ENCODE peak calls at places on chromosome 20, in four cellular contexts. D is mesothelial cell of epicardium; J is activated CD8-positive, alpha-beta T cell treated with anti-CD3 and anti-CD28 coated beads for 36 hours; K is Peyer's patch. Q is an unnamed sample.

GRCh38 chr20:59518881-59519706 is 85.2 kb upstream of the PHACTR3 start:
- DNase-seq in J (peak), K (no peak), D (no peak), Q (peak)

GRCh38 chr20:33407251-33407650 is 5.9 kb upstream of the CDK5RAP1 start:
- DNase-seq in K (no peak), D (no peak), J (no peak), Q (no peak)

GRCh38 chr20:47734870-47735269 is 50.4 kb downstream of the SULF2 start:
- DNase-seq in J (no peak), K (no peak), D (no peak), Q (no peak)

GRCh38 chr20:48933017-48933766 is 11.7 kb downstream of the ARFGEF2 start:
- DNase-seq in K (peak), J (no peak), D (no peak), Q (no peak)

GRCh38 chr20:62120990-62121775 is 1.1 kb upstream of the LSM14B start:
- DNase-seq in J (no peak), D (no peak), K (no peak), Q (no peak)

GRCh38 chr20:53365676-53366075 is 228.0 kb downstream of the ZNF217 start:
- DNase-seq in K (no peak), D (no peak), J (no peak), Q (no peak)

GRCh38 chr20:14562976-14563375 is 225.6 kb upstream of the FLRT3 start:
- DNase-seq in D (no peak), J (no peak), K (no peak), Q (no peak)

GRCh38 chr20:41436679-41437078 is 70.1 kb upstream of the EMILIN3 start:
- DNase-seq in K (no peak), D (no peak), J (no peak), Q (no peak)

GRCh38 chr20:19251506-19251905 is 39.1 kb downstream of the SLC24A3 start:
- DNase-seq in D (no peak), J (no peak), K (no peak), Q (no peak)

GRCh38 chr20:53287357-53288042 is 306.1 kb downstream of the ZNF217 start:
- DNase-seq in D (no peak), K (no peak), J (no peak), Q (no peak)

GRCh38 chr20:41125530-41126457 is 11.5 kb upstream of the PLCG1 start:
- DNase-seq in J (no peak), D (no peak), K (no peak), Q (no peak)

GRCh38 chr20:36277546-36277945 is 28.6 kb upstream of the DLGAP4 start:
- DNase-seq in D (no peak), J (no peak), K (no peak), Q (no peak)

GRCh38 chr20:35604444-35604750 is 11.2 kb upstream of the SPAG4 start:
- DNase-seq in J (peak), D (no peak), K (no peak), Q (peak)

GRCh38 chr20:47927385-47927851 is 142.1 kb upstream of the SULF2 start:
- DNase-seq in J (no peak), K (no peak), D (no peak), Q (no peak)

GRCh38 chr20:32507998-32508774 is 76.9 kb downstream of the NOL4L start:
- DNase-seq in D (no peak), K (peak), J (peak), Q (no peak)

GRCh38 chr20:46650575-46651090 is 626 bp downstream of the SLC13A3 start:
- DNase-seq in D (no peak), K (no peak), J (no peak), Q (no peak)

GRCh38 chr20:53081916-53082863 is 110.0 kb downstream of the TSHZ2 start:
- DNase-seq in K (no peak), J (no peak), D (no peak), Q (no peak)

GRCh38 chr20:48750941-48751620 is 76.7 kb downstream of the PREX1 start:
- DNase-seq in K (no peak), J (peak), D (no peak), Q (no peak)

GRCh38 chr20:37151529-37151928 is 27.6 kb upstream of the RPN2 start:
- DNase-seq in K (no peak), J (no peak), D (no peak), Q (no peak)

GRCh38 chr20:37777556-37777955 is 83.7 kb downstream of the CTNNBL1 start:
- DNase-seq in D (no peak), J (no peak), K (no peak), Q (no peak)

GRCh38 chr20:54133434-54134427 is 40.1 kb downstream of the CYP24A1 start:
- DNase-seq in J (no peak), K (no peak), D (no peak), Q (no peak)

GRCh38 chr20:8144282-8145245 is 12.5 kb downstream of the PLCB1 start:
- DNase-seq in D (no peak), J (peak), K (no peak), Q (no peak)

GRCh38 chr20:61932199-61932592 is 133.5 kb downstream of the TAF4 start:
- DNase-seq in K (peak), J (no peak), D (peak), Q (no peak)

GRCh38 chr20:25750765-25751696 is 54.4 kb upstream of the ZNF337 start:
- DNase-seq in D (no peak), K (peak), J (peak), Q (no peak)

GRCh38 chr20:25258828-25259227 is 10.9 kb downstream of the PYGB start:
- DNase-seq in D (no peak), K (no peak), J (no peak), Q (no peak)

GRCh38 chr20:41956316-41957050 is 338.3 kb upstream of the CHD6 start:
- DNase-seq in D (no peak), J (no peak), K (no peak), Q (no peak)

GRCh38 chr20:16713056-16713455 is 16.8 kb upstream of the SNRPB2 start:
- DNase-seq in J (no peak), D (no peak), K (no peak), Q (no peak)

GRCh38 chr20:5127204-5127858 is 523 bp downstream of the CDS2 start:
- DNase-seq in J (peak), K (peak), D (peak), Q (peak)

GRCh38 chr20:37937686-37938085 is 34.8 kb downstream of the VSTM2L start:
- DNase-seq in K (no peak), D (no peak), J (no peak), Q (no peak)

DNA sequence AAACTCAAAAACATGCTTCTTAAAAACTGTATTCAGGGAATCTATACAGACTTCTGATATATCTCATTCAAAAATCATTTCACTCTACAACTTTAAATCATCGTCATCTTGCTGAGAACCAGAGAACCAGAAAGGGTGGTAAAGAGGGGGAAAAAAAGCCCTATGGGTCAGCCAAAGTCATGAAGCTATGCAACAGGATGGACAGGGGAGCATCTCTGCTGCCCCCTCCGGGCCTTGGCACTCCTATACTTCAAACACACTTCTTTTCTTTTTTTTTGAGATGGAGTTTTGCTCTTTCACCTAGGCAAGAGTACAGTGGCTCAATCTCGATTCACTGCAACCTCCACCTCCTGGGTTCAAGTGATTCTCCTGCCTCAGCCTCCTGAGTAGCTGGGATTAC is 73.5 kb upstream of the NFATC2 start:
- DNase-seq in D (no peak), J (no peak), K (no peak), Q (no peak)
- TF ChIP-seq CTCF in D (no peak), J (no peak), K (no peak), Q (no peak)

GRCh38 chr20:43462369-43463132 is 4.9 kb downstream of the SRSF6 start:
- DNase-seq in D (no peak), K (no peak), J (no peak), Q (no peak)

GRCh38 chr20:43461894-43462293 is 4.2 kb downstream of the SRSF6 start:
- DNase-seq in J (no peak), D (no peak), K (no peak), Q (no peak)

GRCh38 chr20:43459022-43459942 is 1.6 kb downstream of the SRSF6 start:
- DNase-seq in J (peak), D (no peak), K (no peak), Q (no peak)

GRCh38 chr20:43460172-43460829 is 2.6 kb downstream of the SRSF6 start:
- DNase-seq in K (no peak), J (no peak), D (no peak), Q (no peak)

DNA sequence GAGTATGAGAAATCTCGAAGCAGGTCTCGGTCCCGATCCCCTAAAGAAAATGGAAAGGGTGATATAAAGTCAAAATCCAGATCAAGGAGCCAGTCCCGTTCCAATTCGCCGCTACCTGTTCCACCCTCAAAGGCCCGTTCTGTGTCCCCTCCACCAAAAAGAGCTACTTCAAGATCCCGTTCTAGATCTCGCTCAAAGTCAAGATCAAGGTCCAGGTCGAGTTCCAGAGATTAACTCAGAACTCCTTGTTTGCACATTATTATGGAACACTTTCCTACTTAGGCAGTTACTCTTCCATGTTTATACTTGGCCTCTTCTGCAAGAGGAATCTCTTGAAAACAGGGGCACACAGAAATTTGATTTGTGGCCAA is 3.1 kb downstream of the SRSF6 start:
- DNase-seq in J (no peak), D (no peak), K (no peak), Q (no peak)
- TF ChIP-seq CTCF in J (no peak), D (no peak), K (no peak), Q (no peak)

GRCh38 chr20:11705512-11705911 is 212.2 kb upstream of the BTBD3 start:
- DNase-seq in D (no peak), K (no peak), J (no peak), Q (no peak)
- TF ChIP-seq CTCF in D (no peak), K (no peak), J (no peak), Q (no peak)

GRCh38 chr20:63216849-63217471 is 1.0 kb upstream of the YTHDF1 start:
- DNase-seq in J (no peak), D (no peak), K (no peak), Q (no peak)
- TF ChIP-seq CTCF in J (no peak), D (no peak), K (no peak), Q (no peak)

GRCh38 chr20:10225439-10226080 is 6.9 kb downstream of the SNAP25 start:
- DNase-seq in K (no peak), D (no peak), J (no peak), Q (no peak)
- TF ChIP-seq CTCF in K (no peak), D (no peak), J (no peak), Q (peak)

DNA sequence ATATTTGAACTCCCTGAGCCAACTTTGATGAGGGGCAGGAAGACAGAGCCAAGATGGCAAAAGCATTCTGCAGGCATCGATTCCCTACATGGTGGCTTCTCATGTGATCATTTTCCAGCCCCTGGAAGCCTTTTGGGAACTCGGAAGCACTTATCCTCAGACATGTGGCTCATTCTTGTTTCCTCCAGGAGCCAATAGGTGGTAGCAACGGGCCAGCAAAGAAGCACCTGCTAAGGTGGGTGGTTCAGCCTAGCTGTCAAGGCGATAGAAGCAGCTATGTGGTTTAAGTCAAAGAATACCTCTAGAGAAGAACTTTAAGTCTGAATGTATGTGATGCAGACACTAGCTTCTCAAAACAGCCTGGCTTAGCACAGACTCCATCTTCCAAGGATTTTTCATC is 64.9 kb upstream of the PAX1 start:
- DNase-seq in J (peak), D (no peak), K (no peak), Q (peak)
- TF ChIP-seq CTCF in J (no peak), D (no peak), K (no peak), Q (peak)

GRCh38 chr20:57434390-57434700 is 43.1 kb downstream of the RBM38 start:
- DNase-seq in D (no peak), K (no peak), J (peak), Q (no peak)
- TF ChIP-seq CTCF in D (no peak), K (no peak), J (peak), Q (peak)

GRCh38 chr20:1987826-1988225 is 6.0 kb downstream of the PDYN start:
- DNase-seq in K (no peak), D (no peak), J (no peak), Q (no peak)

GRCh38 chr20:1979116-1979778 is 14.6 kb downstream of the PDYN start:
- DNase-seq in D (no peak), J (no peak), K (no peak), Q (no peak)

GRCh38 chr20:1983311-1983710 is 10.5 kb downstream of the PDYN start:
- DNase-seq in J (no peak), K (no peak), D (no peak), Q (no peak)

DNA sequence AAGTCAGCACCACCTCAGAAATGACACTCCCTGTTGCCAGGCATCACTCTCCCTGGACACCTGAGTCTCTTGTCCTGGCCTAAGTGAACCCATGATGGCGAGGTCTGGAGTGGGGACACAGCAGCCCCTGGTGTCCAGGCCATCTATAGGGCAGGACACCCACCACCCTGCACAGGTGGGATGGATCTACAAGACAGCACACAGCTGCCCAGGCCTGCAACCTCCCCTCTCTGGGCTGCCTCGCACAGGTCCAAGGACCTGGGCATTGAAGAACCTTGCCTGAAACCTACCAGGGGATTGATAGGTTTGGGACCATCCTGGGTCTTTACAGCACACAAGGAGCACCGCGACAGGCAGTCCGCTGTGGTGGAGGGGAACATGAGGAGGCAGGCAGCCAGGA is 11.2 kb downstream of the PDYN start:
- DNase-seq in K (no peak), J (no peak), D (no peak), Q (no peak)
- TF ChIP-seq CTCF in K (no peak), J (no peak), D (no peak), Q (no peak)

DNA sequence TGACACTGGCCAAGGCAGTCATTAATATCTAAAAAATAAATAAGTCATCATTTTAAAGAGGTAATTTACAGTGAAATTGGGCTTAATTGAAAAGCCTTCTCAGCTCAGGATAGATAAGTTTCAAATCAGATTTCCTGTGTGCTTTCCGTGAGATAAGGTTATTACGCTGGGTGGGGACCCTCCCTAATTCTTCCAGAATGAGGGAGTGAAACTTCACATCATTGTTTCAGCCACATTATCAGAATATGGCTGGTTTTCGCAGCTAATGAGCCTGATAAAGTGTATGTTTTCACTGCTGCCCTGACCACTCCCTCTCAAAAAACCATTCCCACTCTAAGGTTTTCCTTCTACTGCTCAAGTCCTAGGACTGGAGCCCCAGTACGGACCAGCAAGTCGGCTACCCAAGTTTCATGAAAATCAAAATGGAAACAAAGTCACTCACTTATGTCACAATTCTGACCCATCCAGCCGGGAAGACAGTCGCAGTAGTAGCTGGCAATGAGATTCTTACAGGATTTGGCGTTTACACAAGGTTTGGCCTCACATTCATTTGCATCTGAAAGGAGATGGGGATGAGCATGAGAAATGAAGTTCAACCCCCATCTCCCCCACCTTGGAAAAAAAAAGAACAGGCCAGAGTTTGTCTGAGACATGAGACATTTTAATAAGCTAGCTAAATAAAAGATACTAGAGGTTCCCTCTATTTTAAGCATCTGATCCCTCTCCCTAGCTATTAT is 24.6 kb downstream of the JAG1 start:
- DNase-seq in K (no peak), J (no peak), D (no peak), Q (no peak)
- TF ChIP-seq CTCF in K (no peak), J (no peak), D (no peak), Q (no peak)

DNA sequence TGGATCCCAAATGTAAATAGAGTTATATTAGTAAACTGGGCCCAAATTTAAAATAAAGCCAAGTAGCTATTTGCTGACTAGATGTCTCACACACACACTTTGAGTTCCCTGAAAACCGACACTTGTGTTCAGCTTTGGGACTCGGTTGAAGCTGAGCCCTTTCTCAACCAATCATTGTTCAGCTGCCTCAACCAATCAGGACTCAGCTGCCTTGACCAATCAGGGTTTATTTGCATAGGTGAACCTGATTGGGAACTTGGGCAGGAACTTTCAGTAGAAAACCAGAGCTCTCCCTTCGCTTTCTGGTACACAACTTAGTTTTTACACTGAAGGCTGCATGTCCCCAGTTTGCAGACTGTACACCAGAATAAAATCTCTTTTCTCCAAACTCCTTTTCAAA is 301.7 kb downstream of the FOXA2 start:
- DNase-seq in K (no peak), J (no peak), D (no peak), Q (no peak)
- TF ChIP-seq CTCF in K (no peak), J (no peak), D (no peak), Q (no peak)